ENCODE peak calls at places on chromosomes 4 and X, in four cellular contexts. One of them, this sample, is unnamed.

GRCh38 chr4:176226736-176227135 is 31.4 kb upstream of the SPATA4 start:
- DNase-seq in stimulated activated CD8-positive, alpha-beta memory T cell treated with anti-CD3 and anti-CD28 coated beads, Interleukin-4, amount 100 ng/mL, for 24 hours: no peak
- DNase-seq in stimulated activated CD4-positive, alpha-beta T cell treated with anti-CD3 and anti-CD28 coated beads, Interleukin-15, amount 100 ng/mL, for 1 hour: no peak
- DNase-seq in iPS-NIHi11: peak; percentile 17
- DNase-seq in this sample: no peak

GRCh38 chr4:186651624-186652023 is 72.0 kb downstream of the FAT1 start:
- DNase-seq in stimulated activated CD8-positive, alpha-beta memory T cell treated with anti-CD3 and anti-CD28 coated beads, Interleukin-4, amount 100 ng/mL, for 24 hours: no peak
- DNase-seq in iPS-NIHi11: peak; percentile 33
- DNase-seq in stimulated activated CD4-positive, alpha-beta T cell treated with anti-CD3 and anti-CD28 coated beads, Interleukin-15, amount 100 ng/mL, for 1 hour: no peak
- DNase-seq in this sample: peak; percentile 33

GRCh38 chrX:14039344-14039743 is 9.7 kb upstream of the GEMIN8 start:
- DNase-seq in stimulated activated CD8-positive, alpha-beta memory T cell treated with anti-CD3 and anti-CD28 coated beads, Interleukin-4, amount 100 ng/mL, for 24 hours: peak; percentile 38
- DNase-seq in iPS-NIHi11: peak; percentile 26
- DNase-seq in stimulated activated CD4-positive, alpha-beta T cell treated with anti-CD3 and anti-CD28 coated beads, Interleukin-15, amount 100 ng/mL, for 1 hour: peak; percentile 4
- DNase-seq in this sample: peak; percentile 53

GRCh38 chr4:48262926-48263325 is 6.7 kb downstream of the TEC start:
- DNase-seq in stimulated activated CD8-positive, alpha-beta memory T cell treated with anti-CD3 and anti-CD28 coated beads, Interleukin-4, amount 100 ng/mL, for 24 hours: no peak
- DNase-seq in iPS-NIHi11: no peak
- DNase-seq in stimulated activated CD4-positive, alpha-beta T cell treated with anti-CD3 and anti-CD28 coated beads, Interleukin-15, amount 100 ng/mL, for 1 hour: no peak
- DNase-seq in this sample: no peak

GRCh38 chrX:109049903-109050302 is 313.5 kb upstream of the IRS4 start:
- DNase-seq in stimulated activated CD4-positive, alpha-beta T cell treated with anti-CD3 and anti-CD28 coated beads, Interleukin-15, amount 100 ng/mL, for 1 hour: no peak
- DNase-seq in stimulated activated CD8-positive, alpha-beta memory T cell treated with anti-CD3 and anti-CD28 coated beads, Interleukin-4, amount 100 ng/mL, for 24 hours: no peak
- DNase-seq in iPS-NIHi11: peak; percentile 17
- DNase-seq in this sample: peak; percentile 45

GRCh38 chrX:153635788-153636668 is 11.0 kb upstream of the DUSP9 start:
- DNase-seq in iPS-NIHi11: peak; percentile 76
- DNase-seq in stimulated activated CD8-positive, alpha-beta memory T cell treated with anti-CD3 and anti-CD28 coated beads, Interleukin-4, amount 100 ng/mL, for 24 hours: no peak
- DNase-seq in stimulated activated CD4-positive, alpha-beta T cell treated with anti-CD3 and anti-CD28 coated beads, Interleukin-15, amount 100 ng/mL, for 1 hour: no peak
- DNase-seq in this sample: peak; percentile 77

GRCh38 chr4:25861951-25862410 is 807 bp downstream of the SEL1L3 start:
- DNase-seq in iPS-NIHi11: peak; percentile 37
- DNase-seq in stimulated activated CD8-positive, alpha-beta memory T cell treated with anti-CD3 and anti-CD28 coated beads, Interleukin-4, amount 100 ng/mL, for 24 hours: no peak
- DNase-seq in stimulated activated CD4-positive, alpha-beta T cell treated with anti-CD3 and anti-CD28 coated beads, Interleukin-15, amount 100 ng/mL, for 1 hour: no peak
- DNase-seq in this sample: peak; percentile 64

GRCh38 chrX:38220024-38220935 is at the start of gene SRPX:
- DNase-seq in stimulated activated CD4-positive, alpha-beta T cell treated with anti-CD3 and anti-CD28 coated beads, Interleukin-15, amount 100 ng/mL, for 1 hour: no peak
- DNase-seq in stimulated activated CD8-positive, alpha-beta memory T cell treated with anti-CD3 and anti-CD28 coated beads, Interleukin-4, amount 100 ng/mL, for 24 hours: no peak
- DNase-seq in iPS-NIHi11: peak; percentile 20
- DNase-seq in this sample: peak; percentile 63

GRCh38 chr4:153281476-153281875 is 63.0 kb upstream of the MND1 start:
- DNase-seq in stimulated activated CD4-positive, alpha-beta T cell treated with anti-CD3 and anti-CD28 coated beads, Interleukin-15, amount 100 ng/mL, for 1 hour: no peak
- DNase-seq in stimulated activated CD8-positive, alpha-beta memory T cell treated with anti-CD3 and anti-CD28 coated beads, Interleukin-4, amount 100 ng/mL, for 24 hours: no peak
- DNase-seq in iPS-NIHi11: no peak
- DNase-seq in this sample: no peak

GRCh38 chrX:85963736-85964135 is 83.6 kb downstream of the CHM start:
- DNase-seq in stimulated activated CD4-positive, alpha-beta T cell treated with anti-CD3 and anti-CD28 coated beads, Interleukin-15, amount 100 ng/mL, for 1 hour: no peak
- DNase-seq in iPS-NIHi11: peak; percentile 2
- DNase-seq in stimulated activated CD8-positive, alpha-beta memory T cell treated with anti-CD3 and anti-CD28 coated beads, Interleukin-4, amount 100 ng/mL, for 24 hours: no peak
- DNase-seq in this sample: no peak

GRCh38 chr4:3465698-3466671 is 2.9 kb downstream of the DOK7 start:
- DNase-seq in stimulated activated CD4-positive, alpha-beta T cell treated with anti-CD3 and anti-CD28 coated beads, Interleukin-15, amount 100 ng/mL, for 1 hour: no peak
- DNase-seq in stimulated activated CD8-positive, alpha-beta memory T cell treated with anti-CD3 and anti-CD28 coated beads, Interleukin-4, amount 100 ng/mL, for 24 hours: no peak
- DNase-seq in iPS-NIHi11: peak; percentile 90
- DNase-seq in this sample: peak; percentile 69

GRCh38 chrX:50770702-50771101 is 43.3 kb downstream of the SHROOM4 start:
- DNase-seq in stimulated activated CD8-positive, alpha-beta memory T cell treated with anti-CD3 and anti-CD28 coated beads, Interleukin-4, amount 100 ng/mL, for 24 hours: no peak
- DNase-seq in stimulated activated CD4-positive, alpha-beta T cell treated with anti-CD3 and anti-CD28 coated beads, Interleukin-15, amount 100 ng/mL, for 1 hour: no peak
- DNase-seq in iPS-NIHi11: peak; percentile 8
- DNase-seq in this sample: peak; percentile 5

GRCh38 chrX:8815460-8816065 is 14.4 kb upstream of the FAM9A start:
- DNase-seq in stimulated activated CD4-positive, alpha-beta T cell treated with anti-CD3 and anti-CD28 coated beads, Interleukin-15, amount 100 ng/mL, for 1 hour: no peak
- DNase-seq in iPS-NIHi11: peak; percentile 63
- DNase-seq in stimulated activated CD8-positive, alpha-beta memory T cell treated with anti-CD3 and anti-CD28 coated beads, Interleukin-4, amount 100 ng/mL, for 24 hours: no peak
- DNase-seq in this sample: peak; percentile 78

GRCh38 chr4:124526760-124527159 is 185.8 kb downstream of the ANKRD50 start:
- DNase-seq in stimulated activated CD8-positive, alpha-beta memory T cell treated with anti-CD3 and anti-CD28 coated beads, Interleukin-4, amount 100 ng/mL, for 24 hours: no peak
- DNase-seq in iPS-NIHi11: no peak
- DNase-seq in stimulated activated CD4-positive, alpha-beta T cell treated with anti-CD3 and anti-CD28 coated beads, Interleukin-15, amount 100 ng/mL, for 1 hour: no peak
- DNase-seq in this sample: no peak

GRCh38 chr4:2743518-2744445 is 12.4 kb downstream of the TNIP2 start:
- DNase-seq in stimulated activated CD4-positive, alpha-beta T cell treated with anti-CD3 and anti-CD28 coated beads, Interleukin-15, amount 100 ng/mL, for 1 hour: no peak
- DNase-seq in iPS-NIHi11: no peak
- DNase-seq in stimulated activated CD8-positive, alpha-beta memory T cell treated with anti-CD3 and anti-CD28 coated beads, Interleukin-4, amount 100 ng/mL, for 24 hours: no peak
- DNase-seq in this sample: no peak

GRCh38 chr4:185369729-185370128 is 26.0 kb downstream of the LRP2BP start:
- DNase-seq in stimulated activated CD8-positive, alpha-beta memory T cell treated with anti-CD3 and anti-CD28 coated beads, Interleukin-4, amount 100 ng/mL, for 24 hours: no peak
- DNase-seq in stimulated activated CD4-positive, alpha-beta T cell treated with anti-CD3 and anti-CD28 coated beads, Interleukin-15, amount 100 ng/mL, for 1 hour: no peak
- DNase-seq in iPS-NIHi11: no peak
- DNase-seq in this sample: no peak

GRCh38 chr4:37827030-37827705 is 682 bp downstream of the PGM2 start:
- DNase-seq in stimulated activated CD4-positive, alpha-beta T cell treated with anti-CD3 and anti-CD28 coated beads, Interleukin-15, amount 100 ng/mL, for 1 hour: no peak
- DNase-seq in iPS-NIHi11: peak; percentile 33
- DNase-seq in stimulated activated CD8-positive, alpha-beta memory T cell treated with anti-CD3 and anti-CD28 coated beads, Interleukin-4, amount 100 ng/mL, for 24 hours: no peak
- DNase-seq in this sample: no peak

GRCh38 chrX:70554081-70554480 is 109.4 kb downstream of the DLG3 start:
- DNase-seq in stimulated activated CD8-positive, alpha-beta memory T cell treated with anti-CD3 and anti-CD28 coated beads, Interleukin-4, amount 100 ng/mL, for 24 hours: no peak
- DNase-seq in iPS-NIHi11: peak; percentile 4
- DNase-seq in stimulated activated CD4-positive, alpha-beta T cell treated with anti-CD3 and anti-CD28 coated beads, Interleukin-15, amount 100 ng/mL, for 1 hour: no peak
- DNase-seq in this sample: peak; percentile 13

GRCh38 chr4:151418385-151418784 is 9.4 kb downstream of the FHIP1A start:
- DNase-seq in iPS-NIHi11: no peak
- DNase-seq in stimulated activated CD4-positive, alpha-beta T cell treated with anti-CD3 and anti-CD28 coated beads, Interleukin-15, amount 100 ng/mL, for 1 hour: no peak
- DNase-seq in stimulated activated CD8-positive, alpha-beta memory T cell treated with anti-CD3 and anti-CD28 coated beads, Interleukin-4, amount 100 ng/mL, for 24 hours: no peak
- DNase-seq in this sample: no peak

GRCh38 chrX:113058634-113059033 is 218.0 kb upstream of the AMOT start:
- DNase-seq in stimulated activated CD8-positive, alpha-beta memory T cell treated with anti-CD3 and anti-CD28 coated beads, Interleukin-4, amount 100 ng/mL, for 24 hours: no peak
- DNase-seq in stimulated activated CD4-positive, alpha-beta T cell treated with anti-CD3 and anti-CD28 coated beads, Interleukin-15, amount 100 ng/mL, for 1 hour: no peak
- DNase-seq in iPS-NIHi11: no peak
- DNase-seq in this sample: no peak

GRCh38 chr4:77264826-77265225 is 107.8 kb downstream of the CCNG2 start:
- DNase-seq in stimulated activated CD8-positive, alpha-beta memory T cell treated with anti-CD3 and anti-CD28 coated beads, Interleukin-4, amount 100 ng/mL, for 24 hours: no peak
- DNase-seq in stimulated activated CD4-positive, alpha-beta T cell treated with anti-CD3 and anti-CD28 coated beads, Interleukin-15, amount 100 ng/mL, for 1 hour: no peak
- DNase-seq in iPS-NIHi11: no peak
- DNase-seq in this sample: no peak

GRCh38 chrX:148661035-148661434 is 160.6 kb downstream of the AFF2 start:
- DNase-seq in iPS-NIHi11: no peak
- DNase-seq in stimulated activated CD4-positive, alpha-beta T cell treated with anti-CD3 and anti-CD28 coated beads, Interleukin-15, amount 100 ng/mL, for 1 hour: no peak
- DNase-seq in stimulated activated CD8-positive, alpha-beta memory T cell treated with anti-CD3 and anti-CD28 coated beads, Interleukin-4, amount 100 ng/mL, for 24 hours: no peak
- DNase-seq in this sample: no peak

GRCh38 chr4:107824367-107825071 is at the start of gene SGMS2:
- DNase-seq in iPS-NIHi11: peak; percentile 83
- DNase-seq in stimulated activated CD4-positive, alpha-beta T cell treated with anti-CD3 and anti-CD28 coated beads, Interleukin-15, amount 100 ng/mL, for 1 hour: no peak
- DNase-seq in stimulated activated CD8-positive, alpha-beta memory T cell treated with anti-CD3 and anti-CD28 coated beads, Interleukin-4, amount 100 ng/mL, for 24 hours: peak; percentile 48
- DNase-seq in this sample: peak; percentile 69

GRCh38 chr4:161920304-161921052 is 243.3 kb downstream of the FSTL5 start:
- DNase-seq in iPS-NIHi11: no peak
- DNase-seq in stimulated activated CD8-positive, alpha-beta memory T cell treated with anti-CD3 and anti-CD28 coated beads, Interleukin-4, amount 100 ng/mL, for 24 hours: no peak
- DNase-seq in stimulated activated CD4-positive, alpha-beta T cell treated with anti-CD3 and anti-CD28 coated beads, Interleukin-15, amount 100 ng/mL, for 1 hour: no peak
- DNase-seq in this sample: no peak

GRCh38 chr4:40731792-40732245 is 17.9 kb upstream of the NSUN7 start:
- DNase-seq in stimulated activated CD8-positive, alpha-beta memory T cell treated with anti-CD3 and anti-CD28 coated beads, Interleukin-4, amount 100 ng/mL, for 24 hours: no peak
- DNase-seq in iPS-NIHi11: no peak
- DNase-seq in stimulated activated CD4-positive, alpha-beta T cell treated with anti-CD3 and anti-CD28 coated beads, Interleukin-15, amount 100 ng/mL, for 1 hour: no peak
- DNase-seq in this sample: no peak

GRCh38 chr4:125703443-125703842 is 388.7 kb downstream of the FAT4 start:
- DNase-seq in stimulated activated CD8-positive, alpha-beta memory T cell treated with anti-CD3 and anti-CD28 coated beads, Interleukin-4, amount 100 ng/mL, for 24 hours: no peak
- DNase-seq in iPS-NIHi11: no peak
- DNase-seq in stimulated activated CD4-positive, alpha-beta T cell treated with anti-CD3 and anti-CD28 coated beads, Interleukin-15, amount 100 ng/mL, for 1 hour: no peak
- DNase-seq in this sample: no peak

GRCh38 chr4:182018691-182019090 is 224.5 kb upstream of the TENM3 start:
- DNase-seq in stimulated activated CD4-positive, alpha-beta T cell treated with anti-CD3 and anti-CD28 coated beads, Interleukin-15, amount 100 ng/mL, for 1 hour: no peak
- DNase-seq in iPS-NIHi11: no peak
- DNase-seq in stimulated activated CD8-positive, alpha-beta memory T cell treated with anti-CD3 and anti-CD28 coated beads, Interleukin-4, amount 100 ng/mL, for 24 hours: no peak
- DNase-seq in this sample: no peak

GRCh38 chr4:7872264-7872771 is 67.3 kb downstream of the AFAP1 start:
- DNase-seq in stimulated activated CD4-positive, alpha-beta T cell treated with anti-CD3 and anti-CD28 coated beads, Interleukin-15, amount 100 ng/mL, for 1 hour: no peak
- DNase-seq in stimulated activated CD8-positive, alpha-beta memory T cell treated with anti-CD3 and anti-CD28 coated beads, Interleukin-4, amount 100 ng/mL, for 24 hours: no peak
- DNase-seq in iPS-NIHi11: no peak
- DNase-seq in this sample: no peak